ENCODE peak calls at places on chromosomes 1 and 21, in five cellular contexts. P is IMR-90, B is K562, J is fibroblast of lung, U is OCI-LY7. R is an unnamed sample.

GRCh38 chr1:153774036-153774435 is 1.2 kb upstream of the SLC27A3 start:
- DNase-seq in P (no peak), B (no peak), J (no peak), U (no peak), R (no peak)

GRCh38 chr21:39662411-39662953 is 49.7 kb downstream of the B3GALT5 start:
- DNase-seq in P (no peak), B (no peak), J (no peak), U (no peak), R (no peak)

GRCh38 chr21:38333290-38334272 is 76.8 kb downstream of the KCNJ15 start:
- DNase-seq in P (no peak), B (no peak), J (peak), U (no peak), R (no peak)

GRCh38 chr21:43308101-43308500 is 118.8 kb downstream of the SIK1 start:
- DNase-seq in P (no peak), B (no peak), J (no peak), U (no peak), R (no peak)

GRCh38 chr1:221336141-221336540 is 405.7 kb downstream of the DUSP10 start:
- DNase-seq in P (peak), B (no peak), J (peak), U (no peak), R (no peak)

GRCh38 chr1:14682941-14683340 is 84.5 kb downstream of the KAZN start:
- DNase-seq in P (no peak), B (no peak), J (no peak), U (no peak), R (no peak)

GRCh38 chr1:196902344-196902743 is 14.5 kb downstream of the CFHR4 start:
- DNase-seq in P (no peak), B (no peak), J (no peak), U (no peak), R (no peak)

GRCh38 chr1:234722904-234723588 is 113.1 kb upstream of the IRF2BP2 start:
- DNase-seq in P (peak), B (peak), J (peak), U (peak), R (no peak)

GRCh38 chr1:27979151-27979858 is 19.5 kb downstream of the XKR8 start:
- DNase-seq in P (peak), B (peak), J (peak), U (peak), R (peak)

GRCh38 chr1:180498594-180498993 is 3.8 kb downstream of the ACBD6 start:
- DNase-seq in P (no peak), B (no peak), J (no peak), U (no peak), R (no peak)

GRCh38 chr1:113479713-113480676 is 89.7 kb downstream of the MAGI3 start:
- DNase-seq in P (no peak), B (no peak), J (peak), U (no peak), R (no peak)

GRCh38 chr1:110617589-110617988 is 11.4 kb upstream of the KCNA2 start:
- DNase-seq in P (no peak), B (no peak), J (no peak), U (no peak), R (no peak)

GRCh38 chr1:211625040-211625439 is 46.1 kb upstream of the SLC30A1 start:
- DNase-seq in P (peak), B (peak), J (peak), U (peak), R (peak)

GRCh38 chr1:240350910-240351331 is 259.2 kb downstream of the FMN2 start:
- DNase-seq in P (peak), B (no peak), J (no peak), U (no peak), R (no peak)

GRCh38 chr1:77802026-77802425 is 22.6 kb downstream of the MIGA1 start:
- DNase-seq in P (no peak), B (no peak), J (no peak), U (no peak), R (no peak)

GRCh38 chr21:27693376-27693775 is 726.5 kb upstream of the ADAMTS5 start:
- DNase-seq in P (peak), B (no peak), J (peak), U (no peak), R (no peak)

GRCh38 chr1:101410048-101410878 is 173.4 kb downstream of the S1PR1 start:
- DNase-seq in P (no peak), B (no peak), J (no peak), U (peak), R (peak)

GRCh38 chr1:209590405-209590804 is 6.9 kb downstream of the CAMK1G start:
- DNase-seq in P (no peak), B (peak), J (peak), U (no peak), R (no peak)

GRCh38 chr1:56578963-56579875 is at the start of gene PLPP3:
- DNase-seq in P (peak), B (peak), J (peak), U (peak), R (peak)

GRCh38 chr1:85581138-85581801 is 709 bp downstream of the CCN1 start:
- DNase-seq in P (peak), B (peak), J (peak), U (no peak), R (no peak)

GRCh38 chr1:172971241-172971640 is 79.5 kb downstream of the TNFSF18 start:
- DNase-seq in P (no peak), B (no peak), J (no peak), U (no peak), R (no peak)

GRCh38 chr1:19869929-19870328 is 12.3 kb upstream of the OTUD3 start:
- DNase-seq in P (peak), B (peak), J (peak), U (no peak), R (no peak)

GRCh38 chr1:3545363-3546047 is 65.8 kb downstream of the MEGF6 start:
- DNase-seq in P (peak), B (no peak), J (peak), U (no peak), R (no peak)

GRCh38 chr1:92994105-92994712 is 32.9 kb upstream of the DIPK1A start:
- DNase-seq in P (peak), B (peak), J (peak), U (peak), R (peak)

GRCh38 chr1:155970531-155971167 is 7.7 kb downstream of the ARHGEF2 start:
- DNase-seq in P (peak), B (peak), J (peak), U (peak), R (peak)

GRCh38 chr1:60108223-60108622 is 34.7 kb upstream of the C1orf87 start:
- DNase-seq in P (no peak), B (no peak), J (peak), U (no peak), R (no peak)

GRCh38 chr1:55060133-55060999 is 21.0 kb downstream of the PCSK9 start:
- DNase-seq in P (no peak), B (no peak), J (no peak), U (no peak), R (no peak)

GRCh38 chr1:167520711-167521206 is 2.4 kb upstream of the CD247 start:
- DNase-seq in P (no peak), B (no peak), J (no peak), U (peak), R (no peak)

GRCh38 chr1:12472798-12473551 is 145.0 kb downstream of the DHRS3 start:
- DNase-seq in P (no peak), B (peak), J (no peak), U (no peak), R (no peak)

GRCh38 chr1:206538901-206539655 is 31.7 kb downstream of the RASSF5 start:
- DNase-seq in P (no peak), B (no peak), J (no peak), U (no peak), R (no peak)

GRCh38 chr1:155607708-155608107 is 2.3 kb upstream of the MSTO1 start:
- DNase-seq in P (peak), B (no peak), J (no peak), U (peak), R (peak)

GRCh38 chr21:34204021-34204420 is 130.6 kb downstream of the MRPS6 start:
- DNase-seq in P (no peak), B (no peak), J (no peak), U (no peak), R (no peak)

GRCh38 chr1:66182551-66183178 is 351.3 kb upstream of the SGIP1 start:
- DNase-seq in P (peak), B (no peak), J (peak), U (no peak), R (no peak)

GRCh38 chr21:39781331-39781730 is 36.3 kb downstream of the IGSF5 start:
- DNase-seq in P (no peak), B (no peak), J (no peak), U (no peak), R (no peak)

GRCh38 chr21:42400525-42400924 is 3.2 kb upstream of the UBASH3A start:
- DNase-seq in P (peak), B (no peak), J (no peak), U (no peak), R (no peak)

GRCh38 chr1:150534002-150534401 is 15.2 kb upstream of the ADAMTSL4 start:
- DNase-seq in P (no peak), B (no peak), J (no peak), U (no peak), R (no peak)
- H2AFZ ChIP-seq in P (no peak), B (no peak), J (no peak), U (no peak), R (no peak)

DNA sequence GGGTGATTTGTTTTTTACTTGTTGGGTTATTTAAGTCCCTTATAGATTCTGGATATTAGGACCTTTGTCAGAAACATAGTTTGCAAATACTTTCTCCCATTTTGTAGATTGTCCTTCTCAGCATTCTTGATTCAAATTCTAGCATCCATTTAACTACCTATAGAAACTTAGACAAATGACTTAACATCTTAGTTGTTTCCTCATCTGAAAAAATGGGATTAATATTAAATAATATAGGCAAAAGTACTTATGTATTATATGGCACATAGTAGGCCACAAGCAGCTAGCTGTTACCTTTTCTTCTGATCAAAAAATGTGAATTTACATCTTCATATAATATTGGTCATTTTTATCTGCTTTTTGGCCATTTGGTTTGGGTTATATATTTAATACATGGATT is 307.5 kb downstream of the ZP4 start:
- DNase-seq in P (no peak), B (no peak), J (no peak), U (no peak), R (no peak)
- H2AFZ ChIP-seq in P (no peak), B (no peak), J (no peak), U (no peak), R (no peak)

GRCh38 chr1:185402930-185403329 is 85.9 kb upstream of the IVNS1ABP start:
- DNase-seq in P (no peak), B (no peak), J (no peak), U (no peak), R (no peak)

GRCh38 chr1:185408675-185409270 is 91.7 kb upstream of the IVNS1ABP start:
- DNase-seq in P (peak), B (no peak), J (no peak), U (no peak), R (peak)

GRCh38 chr1:185406006-185406974 is 89.2 kb upstream of the IVNS1ABP start:
- DNase-seq in P (no peak), B (no peak), J (no peak), U (no peak), R (no peak)

GRCh38 chr1:185401019-185401418 is 84.0 kb upstream of the IVNS1ABP start:
- DNase-seq in P (peak), B (no peak), J (no peak), U (no peak), R (no peak)

DNA sequence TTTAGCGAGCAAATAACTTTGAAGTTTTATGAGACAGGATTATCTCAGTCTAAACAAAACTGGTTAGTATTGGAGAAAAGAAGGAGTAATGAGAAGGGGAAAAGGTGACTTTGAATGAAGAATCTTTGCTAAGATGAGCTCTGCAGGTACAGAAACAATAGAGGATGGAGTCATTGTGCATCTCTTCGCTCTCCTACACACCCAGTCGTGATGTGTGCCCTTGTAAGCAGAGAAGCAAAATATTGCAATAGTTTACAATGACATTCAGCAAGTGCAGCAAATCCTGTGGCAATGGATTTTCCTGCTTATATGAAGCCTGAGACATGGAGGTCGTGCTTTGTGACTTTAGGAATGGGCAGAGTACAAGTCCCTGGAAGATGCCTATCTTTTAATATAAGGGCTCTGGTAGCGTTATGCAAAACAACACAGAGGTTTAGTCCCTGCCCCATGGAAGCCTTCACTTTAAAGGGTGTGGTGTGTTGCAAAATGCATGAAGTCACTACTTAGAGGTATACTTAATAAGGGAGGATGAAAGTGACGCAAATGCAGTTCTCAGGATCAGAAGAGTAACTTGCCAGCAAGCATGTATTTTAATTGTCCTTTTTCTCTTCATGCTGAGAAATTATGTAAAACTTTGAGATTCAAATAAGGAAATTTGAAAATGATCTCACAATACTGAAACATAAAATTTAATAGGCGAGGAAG is 88.0 kb upstream of the IVNS1ABP start:
- DNase-seq in P (no peak), B (no peak), J (no peak), U (no peak), R (no peak)
- H2AFZ ChIP-seq in P (no peak), B (peak), J (peak), U (no peak), R (no peak)

GRCh38 chr1:223870617-223871574 is 25.1 kb upstream of the TP53BP2 start:
- DNase-seq in P (no peak), B (peak), J (no peak), U (no peak), R (no peak)
- H2AFZ ChIP-seq in P (no peak), B (peak), J (no peak), U (no peak), R (no peak)

DNA sequence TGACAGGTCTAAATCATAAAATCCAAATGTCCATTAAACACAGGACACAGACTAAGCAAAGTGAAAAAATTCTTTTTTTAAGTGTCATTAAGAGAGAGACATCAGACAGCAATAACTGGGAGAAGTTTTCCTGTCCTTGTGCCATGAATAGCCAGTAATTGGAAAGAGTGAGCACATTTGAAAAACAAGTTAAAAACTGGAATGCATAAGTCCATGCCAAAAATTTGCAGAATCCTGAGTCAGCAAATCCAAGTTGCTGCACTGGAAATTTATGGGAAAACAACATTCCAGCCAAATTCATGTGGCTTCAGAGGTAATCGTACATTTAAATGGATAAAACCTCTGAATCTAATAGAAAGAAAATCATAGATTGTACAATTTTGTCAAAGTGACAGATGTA is 291.4 kb downstream of the LRRC40 start:
- DNase-seq in P (peak), B (no peak), J (peak), U (no peak), R (no peak)
- H2AFZ ChIP-seq in P (no peak), B (no peak), J (no peak), U (no peak), R (no peak)

R was measured in Karpas-422.